ENCODE peak calls at places on chromosomes 4 and X, in six cellular contexts. R is endothelial cell; U is left colon; P is substantia nigra; Q is SW480; W is activated CD4-positive, alpha-beta memory T cell treated with anti-CD3 and anti-CD28 coated beads, Interleukin-2, amount 10 ng/mL, durations not matched to agents 7 days and 5 days. L is an unnamed sample.
A peak's percentile ranks its signal among the peaks of the same experiment; 100 is the strongest.

GRCh38 chr4:145945431-145946155 is 7.0 kb upstream of the ZNF827 start:
- DNase-seq in R (no peak), U (no peak), P (no peak), Q (no peak), W (no peak), L (no peak)

GRCh38 chr4:53061467-53061866 is 199.3 kb downstream of the RASL11B start:
- DNase-seq in R (no peak), U (no peak), P (no peak), Q (no peak), W (no peak), L (no peak)

GRCh38 chrX:72255445-72255844 is 16.6 kb upstream of the ERCC6L start:
- DNase-seq in R (peak; percentile 30), U (peak; percentile 23), P (peak; percentile 9), Q (no peak), W (no peak), L (peak; percentile 27)

GRCh38 chrX:72126539-72127140 is 5.1 kb downstream of the RTL5 start:
- DNase-seq in R (peak; percentile 79), U (peak; percentile 86), P (peak; percentile 58), Q (peak; percentile 76), W (peak; percentile 84), L (peak; percentile 88)

GRCh38 chr4:13963601-13964000 is 336.1 kb upstream of the BOD1L1 start:
- DNase-seq in R (no peak), U (no peak), P (no peak), Q (no peak), W (no peak), L (no peak)

GRCh38 chr4:138341739-138342415 is 99.7 kb upstream of the SLC7A11 start:
- DNase-seq in R (no peak), U (no peak), P (no peak), Q (no peak), W (no peak), L (no peak)

GRCh38 chrX:101759000-101759399 is 99.3 kb upstream of the ARMCX2 start:
- DNase-seq in R (peak; percentile 45), U (peak; percentile 9), P (no peak), Q (peak; percentile 8), W (peak; percentile 17), L (no peak)

GRCh38 chr4:186554485-186554884 is 882 bp downstream of the MTNR1A start:
- DNase-seq in R (peak; percentile 34), U (peak; percentile 83), P (no peak), Q (peak; percentile 74), W (no peak), L (peak; percentile 36)

L was measured in stomach.